ENCODE peak calls at places on chromosomes 12 and 14, in nine cellular contexts. J is A549; Q is cardiac fibroblast; I is epithelial cell of proximal tubule; P is AG09309; G is CD8-positive, alpha-beta T cell; S is mucosa of descending colon; O is lung; D is retinal pigment epithelial cell. H is an unnamed sample.

GRCh38 chr12:8038659-8039114 is 6.2 kb downstream of the FOXJ2 start:
- DNase-seq in J (peak; percentile 18), Q (peak; percentile 61), I (no peak), P (no peak), G (no peak), S (peak; percentile 49), O (peak; percentile 52), D (no peak), H (peak; percentile 59)

GRCh38 chr14:53767566-53767965 is 189.1 kb downstream of the BMP4 start:
- DNase-seq in J (no peak), Q (no peak), I (no peak), P (no peak), G (no peak), S (no peak), O (no peak), D (no peak), H (peak; percentile 8)

GRCh38 chr12:125544979-125545378 is 479.7 kb downstream of the AACS start:
- DNase-seq in J (no peak), Q (no peak), I (no peak), P (no peak), G (no peak), S (no peak), O (no peak), D (no peak), H (no peak)

GRCh38 chr12:122871851-122872785 is 23.8 kb downstream of the VPS37B start:
- DNase-seq in J (peak; percentile 44), Q (peak; percentile 80), I (no peak), P (no peak), G (no peak), S (peak; percentile 88), O (no peak), D (no peak), H (peak; percentile 78)

GRCh38 chr14:55272415-55272786 is 1.2 kb downstream of the FBXO34 start:
- DNase-seq in J (no peak), Q (no peak), I (no peak), P (no peak), G (no peak), S (no peak), O (no peak), D (no peak), H (no peak)

GRCh38 chr12:27899151-27899661 is 73.3 kb downstream of the PTHLH start:
- DNase-seq in J (peak; percentile 66), Q (peak; percentile 97), I (no peak), P (peak; percentile 98), G (no peak), S (no peak), O (no peak), D (peak; percentile 47), H (peak; percentile 95)

GRCh38 chr12:21801522-21802288 is 27.2 kb upstream of the KCNJ8 start:
- DNase-seq in J (no peak), Q (no peak), I (peak; percentile 52), P (no peak), G (no peak), S (no peak), O (no peak), D (no peak), H (no peak)

GRCh38 chr12:26195641-26196423 is 459 bp downstream of the SSPN start:
- DNase-seq in J (peak; percentile 43), Q (peak; percentile 40), I (no peak), P (no peak), G (no peak), S (peak; percentile 67), O (peak; percentile 41), D (no peak), H (peak; percentile 61)

GRCh38 chr12:52411806-52412205 is 5.7 kb upstream of the KRT82 start:
- DNase-seq in J (no peak), Q (no peak), I (no peak), P (no peak), G (no peak), S (no peak), O (no peak), D (no peak), H (no peak)

GRCh38 chr12:80513211-80513610 is 69.2 kb downstream of the PTPRQ start:
- DNase-seq in J (no peak), Q (no peak), I (no peak), P (no peak), G (no peak), S (no peak), O (no peak), D (no peak), H (no peak)

GRCh38 chr12:96205909-96206308 is 11.7 kb downstream of the ELK3 start:
- DNase-seq in J (no peak), Q (no peak), I (no peak), P (no peak), G (no peak), S (no peak), O (no peak), D (no peak), H (no peak)

GRCh38 chr14:77603654-77604270 is 12.7 kb downstream of the SPTLC2 start:
- DNase-seq in J (peak; percentile 53), Q (no peak), I (no peak), P (no peak), G (no peak), S (peak; percentile 71), O (no peak), D (no peak), H (no peak)

DNA sequence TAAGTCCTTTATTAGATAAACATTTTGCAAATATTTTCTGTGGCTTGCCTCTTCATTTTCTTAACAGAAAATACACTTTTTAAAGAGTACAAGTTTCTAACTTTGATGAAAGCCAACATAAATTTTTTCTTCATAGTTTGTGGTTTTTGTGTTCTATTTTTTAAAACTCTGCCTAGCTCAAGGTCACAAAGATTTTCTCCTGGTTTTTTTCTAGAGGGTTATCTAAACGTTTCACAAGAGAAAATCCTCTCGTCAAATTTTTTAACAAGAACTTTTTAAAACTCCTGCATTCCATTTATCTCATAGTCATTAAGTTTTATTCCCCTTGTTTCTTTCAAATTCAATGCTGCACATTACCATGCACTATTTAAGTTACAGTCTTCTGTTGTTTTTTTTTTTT is 8.2 kb downstream of the AREL1 start:
- DNase-seq in J (no peak), Q (no peak), I (no peak), P (peak; percentile 16), G (no peak), S (no peak), O (no peak), D (no peak), H (no peak)
- TF ChIP-seq CTCF in J (no peak), Q (no peak), I (no peak), P (no peak), G (no peak), S (no peak), O (no peak), D (no peak), H (no peak)

DNA sequence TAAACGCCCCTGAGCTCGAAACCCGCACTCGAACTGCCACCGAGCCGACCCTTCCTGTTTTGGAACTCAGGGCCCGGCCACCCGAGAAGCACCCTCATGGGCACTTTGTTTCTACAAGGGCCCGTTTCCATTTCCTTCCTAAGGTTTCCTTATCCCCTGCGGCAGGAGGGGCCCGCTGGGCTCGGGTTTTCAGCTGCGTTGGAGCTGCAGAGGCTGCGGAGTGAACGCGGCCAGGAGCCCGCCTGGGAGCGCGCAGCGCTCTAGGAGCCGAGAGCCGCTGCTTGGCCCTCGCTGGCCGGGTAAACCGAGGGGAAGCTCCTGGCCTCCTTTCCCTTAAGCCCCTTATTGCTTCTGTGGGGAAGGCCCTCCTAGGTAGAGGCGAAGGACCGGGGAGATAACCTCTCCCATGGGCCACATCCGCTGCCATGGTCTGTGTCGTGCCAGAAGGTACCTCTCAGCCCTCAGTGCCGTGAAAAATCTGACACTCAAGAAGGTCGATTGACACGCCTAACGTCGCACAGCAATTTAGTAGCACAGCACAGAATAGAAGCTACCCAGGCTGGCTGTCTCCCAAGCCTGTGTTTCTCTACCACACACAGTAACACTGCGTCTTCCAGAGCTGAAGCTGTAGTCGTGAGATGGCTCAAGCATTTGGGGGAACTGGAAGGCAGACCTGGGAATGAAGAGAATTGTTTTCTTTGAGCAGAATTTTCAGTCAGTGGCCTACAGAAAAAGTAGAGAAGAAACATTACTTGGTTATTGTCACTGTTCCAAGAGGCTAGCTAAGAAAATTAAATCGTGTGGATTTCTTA is 12.9 kb upstream of the CALM1 start:
- DNase-seq in J (no peak), Q (peak; percentile 70), I (no peak), P (no peak), G (peak; percentile 65), S (peak; percentile 74), O (peak; percentile 55), D (no peak), H (peak; percentile 67)
- H3K4me3 ChIP-seq in J (peak overlapping the region; percentile 43), Q (peak overlapping the region; percentile 37), I (peak overlapping the region; percentile 84), P (peak overlapping the region; percentile 45), G (peak overlapping the region; percentile 88), S (peak overlapping the region; percentile 53), O (peak overlapping the region; percentile 33), D (peak overlapping the region; percentile 56), H (peak overlapping the region; percentile 49)

DNA sequence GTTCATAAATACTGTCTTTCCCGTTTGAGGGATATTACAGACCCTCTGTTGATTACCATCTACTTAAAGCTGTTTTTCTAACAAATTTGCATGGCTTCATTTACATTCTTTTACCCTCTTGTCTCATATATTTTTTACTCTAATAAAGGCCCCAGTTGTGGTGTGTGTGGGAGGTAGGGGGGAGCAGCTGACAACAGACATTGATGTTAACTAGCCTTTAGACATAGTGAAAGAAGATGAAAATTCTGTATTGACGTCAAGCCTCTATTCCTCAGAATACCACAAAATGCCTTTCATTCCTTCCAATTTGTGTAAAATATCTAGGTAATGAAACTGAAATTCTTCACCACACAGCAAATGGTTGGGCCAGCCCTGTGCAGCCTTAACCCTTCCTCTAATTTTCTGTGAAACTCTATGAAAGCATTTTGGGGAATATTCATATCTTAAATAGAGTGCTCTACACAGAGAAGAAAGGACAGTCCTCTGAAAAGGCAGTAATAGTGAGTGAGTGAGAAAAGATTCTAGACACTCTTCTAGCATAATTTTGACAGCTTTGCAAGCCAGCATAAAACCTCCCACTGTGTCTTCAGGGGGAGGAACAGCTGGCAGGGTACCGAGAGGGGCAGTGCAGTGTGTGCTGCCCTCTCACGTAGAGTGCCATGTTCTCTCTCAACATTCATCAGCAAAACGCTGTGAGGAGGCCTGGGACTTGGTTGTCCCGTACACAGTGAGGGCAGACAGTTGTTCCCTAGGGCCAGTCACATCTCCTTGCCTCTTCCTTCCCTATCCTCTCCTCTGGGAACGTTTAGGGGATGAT is 20.1 kb upstream of the CERS5 start:
- DNase-seq in J (no peak), Q (peak; percentile 88), I (no peak), P (peak; percentile 89), G (no peak), S (no peak), O (no peak), D (peak; percentile 77), H (peak; percentile 92)
- TF ChIP-seq CTCF in J (no peak), Q (no peak), I (no peak), P (peak; percentile 17), G (no peak), S (no peak), O (no peak), D (no peak), H (no peak)

DNA sequence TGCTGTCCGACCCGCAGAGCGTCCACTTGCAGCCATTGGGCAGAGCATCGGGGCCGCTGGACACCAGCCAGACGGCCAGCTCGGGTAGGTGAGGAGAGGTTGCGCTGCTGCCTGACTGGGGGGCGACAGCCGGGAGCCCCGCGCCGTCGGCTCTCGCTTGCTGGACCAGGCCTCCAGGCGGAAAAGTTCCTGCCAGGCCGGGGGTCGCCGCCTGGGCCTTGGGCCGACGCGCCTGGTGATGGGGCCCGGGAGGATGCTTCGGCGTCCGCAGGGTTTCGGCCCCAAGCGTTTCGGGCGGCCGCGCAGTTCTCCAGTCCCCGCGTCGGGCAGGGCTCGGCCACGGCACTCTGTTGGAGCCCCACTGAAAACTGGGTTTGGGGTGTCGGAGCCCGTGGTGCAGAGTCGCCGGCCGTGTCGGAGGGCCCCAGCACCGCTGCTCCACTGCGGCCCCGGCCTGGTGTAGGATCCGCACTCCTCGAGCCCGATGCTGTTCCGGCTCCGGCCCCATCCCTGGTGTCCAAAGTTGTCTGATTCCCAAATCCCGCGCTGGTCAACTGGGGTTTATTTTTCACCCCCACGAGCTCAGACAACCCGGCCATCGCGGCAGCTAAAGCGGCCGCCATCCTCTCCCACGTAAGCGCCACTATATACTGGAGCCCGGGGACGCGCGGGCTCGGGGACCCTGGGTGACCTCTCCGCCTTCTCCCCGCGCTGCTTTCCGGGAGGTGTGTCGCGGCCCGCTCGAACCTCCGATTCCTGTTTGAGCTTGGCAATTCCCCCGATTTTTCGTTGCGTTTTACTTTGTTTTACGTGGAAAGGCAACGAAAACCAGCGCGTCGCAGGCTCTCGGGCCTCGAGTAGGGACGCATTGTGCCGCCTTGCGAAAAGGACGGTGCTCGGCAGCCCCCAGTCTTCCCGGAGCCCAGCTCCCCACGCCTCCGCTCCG is 872 bp downstream of the VSX2 start:
- DNase-seq in J (no peak), Q (no peak), I (no peak), P (no peak), G (no peak), S (no peak), O (no peak), D (no peak), H (peak; percentile 9)
- H3K4me3 ChIP-seq in J (no peak overlapping the region), Q (no peak overlapping the region), I (no peak overlapping the region), P (no peak overlapping the region), G (peak overlapping the region; percentile 30), S (no peak overlapping the region), O (no peak overlapping the region), D (no peak overlapping the region), H (no peak overlapping the region)